ENCODE peak calls at places on chromosomes 6 and 20, in five cellular contexts. S is K562, K is GM12878, J is A549, X is HepG2. Z is an unnamed sample.

GRCh38 chr6:26003102-26003694 is 40.6 kb downstream of the TRIM38 start:
- DNase-seq in X (peak; percentile 63), J (peak; percentile 46), S (peak; percentile 77), K (no peak), Z (peak; percentile 74)

GRCh38 chr6:131222773-131223172 is 87.5 kb downstream of the AKAP7 start:
- DNase-seq in X (no peak), K (no peak), J (no peak), S (no peak), Z (no peak)

GRCh38 chr20:19047040-19047950 is 165.1 kb upstream of the SLC24A3 start:
- DNase-seq in J (no peak), S (no peak), K (no peak), X (no peak), Z (no peak)

GRCh38 chr6:131013495-131013894 is 49.5 kb downstream of the EPB41L2 start:
- DNase-seq in K (no peak), S (no peak), X (no peak), J (no peak), Z (peak; percentile 91)

GRCh38 chr20:38889792-38890496 is 36.3 kb upstream of the FAM83D start:
- DNase-seq in X (no peak), S (peak; percentile 38), K (no peak), J (no peak), Z (no peak)

GRCh38 chr6:43013020-43013842 is 515 bp downstream of the MEA1 start:
- DNase-seq in J (no peak), K (no peak), X (no peak), S (no peak), Z (no peak)

GRCh38 chr6:143792402-143793339 is 50.5 kb upstream of the LTV1 start:
- DNase-seq in K (no peak), S (no peak), J (no peak), X (no peak), Z (no peak)

GRCh38 chr6:33578588-33579011 is 1.5 kb downstream of the BAK1 start:
- DNase-seq in S (peak; percentile 76), X (no peak), K (no peak), J (no peak), Z (no peak)

GRCh38 chr6:87241304-87241703 is 81.1 kb upstream of the SMIM8 start:
- DNase-seq in X (no peak), S (no peak), K (no peak), J (peak; percentile 13), Z (no peak)

GRCh38 chr6:42629845-42630244 is 66.0 kb downstream of the UBR2 start:
- DNase-seq in K (peak; percentile 7), X (no peak), S (no peak), J (no peak), Z (no peak)

GRCh38 chr6:166551797-166552495 is 34.5 kb downstream of the RAMACL start:
- DNase-seq in X (no peak), K (no peak), S (no peak), J (no peak), Z (no peak)

GRCh38 chr6:43738877-43739641 is 31.0 kb upstream of the VEGFA start:
- DNase-seq in X (no peak), J (peak; percentile 21), S (no peak), K (no peak), Z (no peak)

GRCh38 chr6:142934599-142934998 is 10.4 kb downstream of the HIVEP2 start:
- DNase-seq in S (no peak), J (no peak), X (no peak), K (no peak), Z (no peak)

GRCh38 chr6:162442675-162443074 is 284.9 kb downstream of the PRKN start:
- DNase-seq in X (peak; percentile 36), J (peak; percentile 28), S (no peak), K (no peak), Z (no peak)

GRCh38 chr6:12312736-12313135 is 22.6 kb downstream of the EDN1 start:
- DNase-seq in X (no peak), J (no peak), K (no peak), S (no peak), Z (no peak)

GRCh38 chr20:62272200-62272599 is 30.6 kb upstream of the ADRM1 start:
- DNase-seq in K (no peak), X (no peak), S (no peak), J (no peak), Z (no peak)

GRCh38 chr6:109693128-109693527 is 2.0 kb downstream of the FIG4 start:
- DNase-seq in X (no peak), J (no peak), K (no peak), S (no peak), Z (no peak)

GRCh38 chr6:111253999-111254778 is 166.9 kb downstream of the SLC16A10 start:
- DNase-seq in J (no peak), S (no peak), X (no peak), K (no peak), Z (no peak)

GRCh38 chr6:108948252-108948651 is 100.0 kb downstream of the ARMC2 start:
- DNase-seq in S (no peak), K (no peak), J (no peak), X (no peak), Z (peak; percentile 40)

DNA sequence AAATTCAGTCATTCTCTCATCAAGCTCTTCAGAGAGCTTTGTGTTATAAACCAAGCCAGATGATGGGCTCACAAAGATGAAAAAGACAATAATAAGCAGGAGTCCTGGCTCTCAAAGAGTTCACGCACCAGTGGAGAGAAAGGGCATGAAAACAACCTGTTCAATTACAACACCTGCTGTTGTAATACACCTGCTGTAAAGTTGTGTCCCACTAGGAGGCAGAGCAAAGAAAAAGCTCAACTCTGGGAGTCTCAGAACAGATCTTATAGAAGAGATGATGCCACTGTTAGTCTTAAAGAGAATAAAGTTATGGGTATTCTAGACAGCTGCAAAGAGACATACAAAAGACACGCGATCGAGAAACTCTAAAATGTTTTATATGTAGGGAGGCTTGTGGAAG is 100.6 kb downstream of the DCDC2 start:
- DNase-seq in J (peak; percentile 7), S (no peak), K (no peak), X (peak; percentile 42), Z (no peak)
- TF ChIP-seq MYC in J (no peak), S (no peak), K (no peak), X (no peak), Z (no peak)

DNA sequence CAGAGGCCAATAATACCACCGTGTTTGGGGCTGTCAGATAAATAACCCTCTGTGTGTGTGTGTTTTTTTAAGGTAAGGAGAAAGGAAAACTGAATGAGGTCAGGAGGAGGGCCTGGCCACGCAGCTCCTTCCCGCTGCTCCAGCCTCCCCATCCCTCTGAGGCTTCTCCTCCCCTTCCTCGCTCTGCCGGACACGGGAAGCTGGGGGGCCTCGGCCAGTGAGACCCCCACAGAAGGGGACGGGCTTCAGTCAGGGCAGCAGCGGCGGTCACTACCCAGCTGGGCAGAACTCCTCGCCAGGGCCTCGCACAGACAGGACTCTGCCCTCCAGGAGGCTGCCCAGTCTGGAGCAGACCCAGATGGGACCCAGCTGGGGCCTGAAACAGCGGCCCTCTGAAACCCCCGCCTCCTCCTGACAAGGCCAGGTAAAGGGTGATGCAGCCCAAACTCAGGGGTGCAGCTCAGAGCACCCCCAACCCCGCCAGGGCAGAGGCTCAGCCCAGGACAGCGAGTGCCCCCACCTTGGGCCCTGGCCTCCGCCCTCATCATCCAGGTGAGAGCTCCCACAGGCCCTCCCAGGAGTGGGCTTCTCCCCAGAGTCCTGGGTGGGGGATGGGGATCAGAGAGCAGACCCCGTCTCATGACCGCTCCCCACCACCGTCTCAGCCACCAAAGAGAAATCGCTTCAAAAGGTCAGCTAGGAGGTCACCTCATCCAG is 2.3 kb downstream of the EEF1A2 start:
- DNase-seq in S (no peak), X (no peak), K (no peak), J (no peak), Z (no peak)
- H3K27ac ChIP-seq in S (no peak overlapping the region), X (no peak overlapping the region), K (no peak overlapping the region), J (peak overlapping the region; percentile 55), Z (no peak overlapping the region)

DNA sequence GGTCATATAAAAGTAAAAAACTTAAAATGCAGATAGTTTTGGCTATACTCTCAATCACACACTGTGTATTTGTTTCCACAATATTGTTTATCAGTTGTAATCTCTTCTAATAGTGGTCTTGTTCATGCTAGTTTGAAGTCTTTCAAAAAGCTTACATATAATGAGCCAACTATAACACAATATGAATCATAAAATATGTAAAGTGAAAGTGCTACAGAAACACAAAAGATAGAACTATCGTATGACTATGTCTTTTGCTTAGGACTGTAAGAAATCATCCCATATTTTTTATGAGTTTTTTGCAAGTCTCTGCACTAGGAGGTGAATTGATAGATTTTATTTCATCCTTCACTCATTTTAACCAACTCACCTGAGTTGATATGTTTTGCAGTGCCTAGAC is 136.0 kb downstream of the MMUT start:
- DNase-seq in S (no peak), X (no peak), K (no peak), J (no peak), Z (peak; percentile 51)
- TF ChIP-seq MYC in S (no peak), X (no peak), K (no peak), J (no peak), Z (no peak)

DNA sequence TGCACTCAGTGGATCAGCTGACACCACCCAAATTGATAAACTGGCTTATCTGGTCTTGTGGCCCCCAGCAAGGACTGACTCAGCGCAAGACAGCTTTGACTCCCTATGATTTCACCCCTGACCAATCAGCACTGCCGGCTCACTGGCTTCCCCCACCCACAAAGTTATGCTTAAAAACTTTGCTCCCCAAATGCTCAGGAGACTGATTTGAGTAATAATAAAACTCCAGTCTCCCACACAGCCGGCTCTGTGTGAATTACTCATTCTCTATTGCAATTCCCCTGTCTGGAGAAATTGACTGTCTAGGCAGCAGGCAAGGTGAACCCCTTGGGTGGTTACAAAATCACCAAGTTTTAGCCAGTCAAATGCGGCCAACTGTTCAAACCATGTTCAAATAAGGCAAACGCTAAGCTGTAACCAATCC is 32.5 kb downstream of the SLC22A2 start:
- DNase-seq in K (no peak), X (no peak), J (no peak), S (no peak), Z (no peak)
- H3K27ac ChIP-seq in K (no peak overlapping the region), X (no peak overlapping the region), J (peak overlapping the region; percentile 37), S (no peak overlapping the region), Z (no peak overlapping the region)

GRCh38 chr20:46232575-46232974 is 75.7 kb downstream of the CDH22 start:
- DNase-seq in S (no peak), K (no peak), X (no peak), J (no peak), Z (no peak)
- TF ChIP-seq MYC in S (no peak), K (no peak), X (no peak), J (no peak), Z (no peak)

GRCh38 chr6:240151-240550 is 52.1 kb upstream of the DUSP22 start:
- DNase-seq in S (no peak), K (no peak), J (no peak), X (no peak), Z (no peak)
- H3K27ac ChIP-seq in S (no peak overlapping the region), K (no peak overlapping the region), J (no peak overlapping the region), X (no peak overlapping the region), Z (no peak overlapping the region)

Z was measured in endothelial cell of umbilical vein.